ENCODE peak calls at places on chromosomes 4 and X, in nine cellular contexts. I is COR-L47; U is GM04504; N is foreskin fibroblast; O is glomerular endothelial cell; Z is myocyte; E is stimulated activated CD4-positive, alpha-beta T cell treated with anti-CD3 and anti-CD28 coated beads, Interleukin-1b, Interleukin-23, amount 100 ng/mL, for 1 hour; R is MV-4-11; Y is stimulated activated CD8-positive, alpha-beta memory T cell treated with anti-CD3 and anti-CD28 coated beads, Interleukin-2, amount 100 ng/mL, for 48 hours. J is an unnamed sample.
A peak's percentile ranks its signal among the peaks of the same experiment; 100 is the strongest.

GRCh38 chrX:102840871-102841705 is 96.0 kb upstream of the RAB40AL start:
- DNase-seq in I (no peak), U (no peak), N (peak; percentile 22), O (peak; percentile 16), Z (peak; percentile 24), E (no peak), R (no peak), Y (no peak), J (no peak)

GRCh38 chr4:164357957-164358356 is 396.0 kb upstream of the SMIM31 start:
- DNase-seq in I (no peak), U (no peak), N (no peak), O (no peak), Z (no peak), E (no peak), R (no peak), Y (no peak), J (no peak)

GRCh38 chr4:28229092-28229491 is 1368.5 kb downstream of the STIM2 start:
- DNase-seq in I (no peak), U (peak; percentile 18), N (peak; percentile 3), O (no peak), Z (no peak), E (no peak), R (no peak), Y (no peak), J (no peak)

GRCh38 chr4:55127521-55127920 is 2.1 kb upstream of the KDR start:
- DNase-seq in I (no peak), U (no peak), N (no peak), O (no peak), Z (no peak), E (no peak), R (no peak), Y (no peak), J (no peak)

GRCh38 chrX:26762253-26762652 is 546.3 kb downstream of the MAGEB5 start:
- DNase-seq in I (no peak), U (no peak), N (no peak), O (no peak), Z (no peak), E (no peak), R (no peak), Y (no peak), J (no peak)

GRCh38 chr4:139655116-139655515 is 10.5 kb upstream of the MGST2 start:
- DNase-seq in I (peak; percentile 60), U (peak; percentile 35), N (peak; percentile 59), O (no peak), Z (peak; percentile 37), E (no peak), R (peak; percentile 41), Y (no peak), J (no peak)

GRCh38 chrX:41441934-41442823 is 5.0 kb upstream of the NYX start:
- DNase-seq in I (no peak), U (peak; percentile 59), N (peak; percentile 91), O (no peak), Z (peak; percentile 82), E (peak; percentile 70), R (peak; percentile 91), Y (peak; percentile 76), J (peak; percentile 72)

GRCh38 chr4:22427676-22428075 is 88.2 kb downstream of the ADGRA3 start:
- DNase-seq in I (no peak), U (no peak), N (no peak), O (no peak), Z (peak; percentile 94), E (no peak), R (no peak), Y (no peak), J (no peak)

GRCh38 chrX:22795680-22796079 is 204.1 kb upstream of the DDX53 start:
- DNase-seq in I (no peak), U (no peak), N (no peak), O (no peak), Z (no peak), E (no peak), R (no peak), Y (no peak), J (no peak)

GRCh38 chr4:108118505-108118904 is 50.2 kb downstream of the LEF1 start:
- DNase-seq in I (peak; percentile 65), U (no peak), N (peak; percentile 17), O (no peak), Z (no peak), E (no peak), R (no peak), Y (no peak), J (peak; percentile 18)

GRCh38 chr4:98716796-98717195 is 58.4 kb upstream of the TSPAN5 start:
- DNase-seq in I (no peak), U (no peak), N (no peak), O (no peak), Z (no peak), E (no peak), R (no peak), Y (no peak), J (no peak)

GRCh38 chr4:89254847-89255246 is 52.8 kb downstream of the GPRIN3 start:
- DNase-seq in I (no peak), U (peak; percentile 2), N (peak; percentile 37), O (no peak), Z (peak; percentile 33), E (no peak), R (no peak), Y (peak; percentile 11), J (no peak)

GRCh38 chr4:1022739-1023066 is 11.3 kb downstream of the FGFRL1 start:
- DNase-seq in I (no peak), U (no peak), N (no peak), O (no peak), Z (no peak), E (no peak), R (no peak), Y (no peak), J (no peak)

GRCh38 chr4:53121304-53121865 is 244.5 kb downstream of the SCFD2 start:
- DNase-seq in I (no peak), U (no peak), N (no peak), O (no peak), Z (no peak), E (no peak), R (no peak), Y (no peak), J (no peak)

GRCh38 chr4:180766903-180767302 is 1476.3 kb upstream of the TENM3 start:
- DNase-seq in I (no peak), U (no peak), N (no peak), O (no peak), Z (no peak), E (no peak), R (no peak), Y (no peak), J (no peak)

J was measured in NCI-H774.